ENCODE peak calls at places on chromosome 18, in four cellular contexts. E, C, P and M are unnamed samples.

GRCh38 chr18:64966667-64967066 is 784.1 kb upstream of the CDH7 start:
- DNase-seq in E (no peak), C (no peak), P (peak), M (no peak)

GRCh38 chr18:68152770-68153169 is 562.1 kb downstream of the TMX3 start:
- DNase-seq in E (no peak), C (no peak), P (no peak), M (no peak)

GRCh38 chr18:48293954-48294893 is 115.0 kb downstream of the ZBTB7C start:
- DNase-seq in E (no peak), C (no peak), P (no peak), M (peak)

GRCh38 chr18:59951591-59951990 is 51.8 kb downstream of the PMAIP1 start:
- DNase-seq in E (no peak), C (no peak), P (no peak), M (no peak)

GRCh38 chr18:63040788-63041410 is 278.7 kb downstream of the BCL2 start:
- DNase-seq in E (no peak), C (no peak), P (no peak), M (no peak)

GRCh38 chr18:61683856-61684255 is 209.0 kb downstream of the RNF152 start:
- DNase-seq in E (no peak), C (no peak), P (no peak), M (no peak)

GRCh38 chr18:8603663-8604520 is 5.3 kb upstream of the RAB12 start:
- DNase-seq in E (no peak), C (no peak), P (no peak), M (no peak)

GRCh38 chr18:33835419-33835818 is 257.4 kb downstream of the ASXL3 start:
- DNase-seq in E (no peak), C (no peak), P (no peak), M (no peak)

GRCh38 chr18:74328196-74328595 is 12.6 kb downstream of the C18orf63 start:
- DNase-seq in E (no peak), C (no peak), P (no peak), M (no peak)

GRCh38 chr18:10239138-10239537 is 215.3 kb upstream of the APCDD1 start:
- DNase-seq in E (peak), C (peak), P (peak), M (peak)

GRCh38 chr18:63083555-63083954 is 236.0 kb downstream of the BCL2 start:
- DNase-seq in E (no peak), C (no peak), P (no peak), M (no peak)

GRCh38 chr18:29145993-29146539 is 969.1 kb upstream of the CDH2 start:
- DNase-seq in E (no peak), C (no peak), P (no peak), M (no peak)

GRCh38 chr18:51342815-51343214 is 145.3 kb upstream of the MEX3C start:
- DNase-seq in E (no peak), C (peak), P (no peak), M (no peak)

GRCh38 chr18:42882146-42882545 is 233.3 kb downstream of the RIT2 start:
- DNase-seq in E (no peak), C (no peak), P (no peak), M (no peak)

GRCh38 chr18:44960580-44960979 is 279.9 kb downstream of the SETBP1 start:
- DNase-seq in E (no peak), C (no peak), P (no peak), M (no peak)

GRCh38 chr18:58303363-58303762 is 259.3 kb downstream of the NEDD4L start:
- DNase-seq in E (no peak), C (no peak), P (no peak), M (no peak)

GRCh38 chr18:7568426-7568825 is 1.3 kb downstream of the PTPRM start:
- DNase-seq in E (peak), C (peak), P (peak), M (peak)

GRCh38 chr18:47244041-47244440 is 7.4 kb downstream of the SKOR2 start:
- DNase-seq in E (no peak), C (no peak), P (no peak), M (no peak)

GRCh38 chr18:46917808-46918600 is 602 bp downstream of the KATNAL2 start:
- DNase-seq in E (no peak), C (peak), P (peak), M (peak)

GRCh38 chr18:58697131-58697530 is 25.9 kb downstream of the MALT1 start:
- DNase-seq in E (no peak), C (no peak), P (no peak), M (no peak)

GRCh38 chr18:765764-766549 is 46.1 kb downstream of the YES1 start:
- DNase-seq in E (peak), C (no peak), P (no peak), M (no peak)

GRCh38 chr18:58400337-58400885 is 228.5 kb downstream of the ALPK2 start:
- DNase-seq in E (no peak), C (no peak), P (no peak), M (no peak)

GRCh38 chr18:29160123-29160522 is 983.2 kb upstream of the CDH2 start:
- DNase-seq in E (peak), C (no peak), P (no peak), M (no peak)

GRCh38 chr18:58605027-58606020 is 23.6 kb downstream of the ALPK2 start:
- DNase-seq in E (no peak), C (peak), P (no peak), M (no peak)

GRCh38 chr18:51137051-51137729 is 60.3 kb downstream of the MEX3C start:
- DNase-seq in E (no peak), C (no peak), P (no peak), M (no peak)

GRCh38 chr18:505483-506122 is 5.1 kb upstream of the COLEC12 start:
- DNase-seq in E (no peak), C (no peak), P (no peak), M (no peak)

GRCh38 chr18:57220485-57220884 is 73.6 kb downstream of the BOD1L2 start:
- DNase-seq in E (no peak), C (no peak), P (no peak), M (no peak)

DNA sequence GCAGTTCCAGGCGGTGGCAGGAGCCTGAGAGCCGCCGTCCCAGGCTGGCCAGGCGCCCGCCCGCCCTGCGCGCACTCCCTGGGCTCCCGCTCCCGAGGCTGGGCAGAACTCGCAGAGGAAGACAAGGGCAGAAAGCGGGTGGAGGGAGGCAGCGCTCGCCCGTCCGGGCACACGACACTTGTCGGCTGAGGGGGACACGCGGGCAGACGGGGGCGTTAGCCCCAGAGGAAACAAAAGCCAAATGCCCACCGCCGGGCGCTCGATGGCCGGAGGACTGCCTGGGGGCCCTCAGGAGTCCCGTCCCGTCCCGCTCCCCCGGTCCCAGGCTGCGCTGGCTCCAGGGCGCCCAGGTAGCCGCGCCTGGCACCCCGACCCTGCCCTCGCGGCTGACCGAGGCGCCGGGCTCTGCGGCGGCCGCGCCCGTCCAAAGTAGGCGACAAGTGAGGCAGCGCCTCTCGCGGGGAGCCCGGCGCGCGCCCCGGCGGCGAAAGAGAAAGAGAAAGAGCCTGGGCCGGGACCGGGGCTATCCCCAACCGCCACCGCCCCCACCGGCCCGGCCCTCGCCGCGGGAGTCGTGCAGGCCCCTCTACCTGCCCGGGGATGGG is 491 bp downstream of the L3MBTL4 start:
- DNase-seq in E (no peak), C (no peak), P (peak), M (peak)
- TF ChIP-seq POLR2A in E (no peak), C (no peak), P (no peak), M (peak)

GRCh38 chr18:49857708-49858107 is 44.4 kb upstream of the ACAA2 start:
- DNase-seq in E (no peak), C (no peak), P (no peak), M (no peak)
- H3K27ac ChIP-seq in E (no peak), C (no peak), P (no peak), M (no peak)

DNA sequence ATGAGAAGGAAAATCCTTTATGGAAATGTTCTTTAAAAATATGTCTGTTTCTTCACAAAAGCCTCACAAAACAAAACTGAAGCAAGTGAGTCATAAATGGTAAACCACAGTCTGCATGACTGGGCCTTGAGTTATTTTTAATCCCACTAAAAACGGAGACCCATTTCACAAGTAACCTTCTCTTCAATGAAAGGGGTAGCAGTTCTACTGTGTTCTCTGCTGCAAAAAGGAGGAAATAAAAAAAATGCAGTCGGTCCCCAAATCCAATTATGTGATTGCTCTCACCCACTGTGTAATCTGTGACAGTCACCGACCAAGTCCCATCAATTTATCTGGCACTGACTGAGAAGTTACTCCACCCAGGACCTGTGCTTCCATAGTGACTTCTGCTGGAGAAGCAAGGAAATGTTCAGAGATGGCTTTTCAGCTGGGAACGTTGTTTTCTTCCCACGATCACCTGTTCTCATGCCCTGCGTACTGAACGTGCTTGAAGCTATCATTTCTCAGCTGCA is 79.8 kb upstream of the TMEM200C start:
- DNase-seq in E (no peak), C (peak), P (no peak), M (no peak)
- TF ChIP-seq CTCF in E (no peak), C (peak), P (no peak), M (no peak)

DNA sequence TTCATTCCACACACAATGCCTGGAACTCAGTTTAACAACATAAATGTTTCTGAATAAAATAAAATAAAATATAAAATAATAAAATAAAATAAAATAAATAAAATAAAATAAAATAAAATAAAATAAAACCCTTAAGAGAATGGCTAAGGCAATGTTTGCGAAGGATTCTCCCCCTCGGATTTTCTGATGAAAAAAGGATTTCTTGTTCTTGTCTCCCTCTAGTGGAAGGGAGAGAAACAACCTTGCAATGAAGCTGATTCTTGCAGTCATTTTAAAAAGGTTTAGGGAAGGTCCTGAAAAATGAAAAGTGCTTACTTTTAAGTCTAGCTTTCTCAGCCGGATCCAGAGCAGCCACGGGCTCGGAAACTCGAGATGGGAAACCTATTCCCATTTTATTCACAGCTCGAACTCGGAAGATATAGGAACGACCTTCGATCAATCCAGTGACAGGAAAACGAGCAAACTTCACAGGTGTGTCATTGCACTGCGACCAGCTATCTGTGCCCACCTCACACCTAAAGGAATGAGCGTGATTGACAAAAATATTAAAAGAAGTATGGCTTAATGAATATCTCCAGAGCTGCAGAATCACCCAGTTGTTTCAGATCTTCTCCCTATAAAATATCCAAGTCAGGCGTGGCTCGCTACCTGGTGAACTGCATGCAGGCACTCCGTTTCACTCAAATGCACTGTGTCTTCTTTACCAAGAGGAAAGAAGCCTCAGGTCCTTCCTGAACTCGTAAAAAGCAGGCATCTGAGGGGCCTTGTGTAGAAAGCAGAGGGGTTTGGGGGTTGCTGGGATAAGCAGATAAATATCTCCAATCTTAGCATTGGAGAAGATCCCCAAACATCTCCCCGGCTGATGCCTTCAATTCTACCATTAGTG is 68.1 kb downstream of the MYOM1 start:
- DNase-seq in E (peak), C (peak), P (no peak), M (no peak)
- TF ChIP-seq POLR2A in E (no peak), C (no peak), P (no peak), M (no peak)

GRCh38 chr18:21900594-21901352 is 160.2 kb downstream of the MIB1 start:
- DNase-seq in E (no peak), C (no peak), P (no peak), M (no peak)
- H3K27ac ChIP-seq in E (no peak), C (no peak), P (no peak), M (no peak)

DNA sequence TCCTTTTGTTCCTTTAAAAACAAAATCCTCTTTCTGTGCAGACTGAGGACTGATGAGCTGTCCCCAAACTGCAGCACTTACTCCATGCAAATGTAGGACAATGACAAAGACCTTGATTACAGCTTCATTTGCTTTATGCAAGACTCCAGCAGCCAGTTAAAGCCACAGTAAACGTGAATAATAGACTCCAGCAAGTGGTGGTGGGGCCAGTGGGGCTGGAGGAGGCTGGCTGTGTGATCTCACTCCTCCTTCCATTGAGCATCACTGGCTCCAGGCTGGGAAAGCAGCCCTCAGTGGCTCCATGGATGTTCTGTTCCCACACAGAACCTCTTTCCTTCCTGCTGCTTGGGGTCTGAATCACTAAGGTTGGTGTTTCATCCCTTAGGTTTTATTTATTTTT is 306.0 kb upstream of the CELF4 start:
- DNase-seq in E (no peak), C (no peak), P (no peak), M (no peak)
- TF ChIP-seq CTCF in E (no peak), C (no peak), P (no peak), M (no peak)

GRCh38 chr18:76219023-76219422 is 276.0 kb downstream of the ZNF516 start:
- DNase-seq in E (no peak), C (no peak), P (no peak), M (no peak)

GRCh38 chr18:76212958-76213357 is 282.1 kb downstream of the ZNF516 start:
- DNase-seq in E (no peak), C (no peak), P (no peak), M (no peak)

GRCh38 chr18:76213996-76214395 is 281.0 kb downstream of the ZNF516 start:
- DNase-seq in E (no peak), C (no peak), P (no peak), M (no peak)

GRCh38 chr18:76216096-76216495 is 278.9 kb downstream of the ZNF516 start:
- DNase-seq in E (no peak), C (no peak), P (no peak), M (no peak)
- TF ChIP-seq POLR2A in E (no peak), C (no peak), P (no peak), M (no peak)

GRCh38 chr18:79965119-79965902 is 868 bp downstream of the HSBP1L1 start:
- DNase-seq in E (peak), C (peak), P (no peak), M (peak)
- H3K27ac ChIP-seq in E (peak), C (peak), P (peak), M (peak)

GRCh38 chr18:69845588-69846506 is 101.8 kb downstream of the CD226 start:
- DNase-seq in E (no peak), C (peak), P (no peak), M (no peak)
- TF ChIP-seq CTCF in E (no peak), C (no peak), P (no peak), M (no peak)

GRCh38 chr18:13612111-13612997 is 114.0 kb downstream of the FAM210A start:
- DNase-seq in E (no peak), C (no peak), P (no peak), M (no peak)
- TF ChIP-seq POLR2A in E (no peak), C (no peak), P (no peak), M (no peak)